ENCODE peak calls at places on chromosomes 3 and 15, in nine cellular contexts. One of them, this sample, is unnamed.

GRCh38 chr15:40282144-40282869 is 557 bp downstream of the ANKRD63 start:
- DNase-seq in T-helper 1 cell: no peak
- DNase-seq in left ventricle myocardium inferior: peak; percentile 44
- DNase-seq in IMR-90: no peak
- DNase-seq in germinal center: peak; percentile 71
- DNase-seq in fibroblast of the aortic adventitia: no peak
- DNase-seq in CD4-positive, alpha-beta memory T cell: peak; percentile 53
- DNase-seq in putamen: no peak
- DNase-seq in skeletal muscle cell: no peak
- DNase-seq in this sample: no peak

GRCh38 chr3:109137766-109138165 is 1.2 kb downstream of the C3orf85 start:
- DNase-seq in T-helper 1 cell: no peak
- DNase-seq in left ventricle myocardium inferior: no peak
- DNase-seq in IMR-90: no peak
- DNase-seq in germinal center: no peak
- DNase-seq in fibroblast of the aortic adventitia: no peak
- DNase-seq in CD4-positive, alpha-beta memory T cell: no peak
- DNase-seq in putamen: no peak
- DNase-seq in skeletal muscle cell: no peak
- DNase-seq in this sample: no peak

GRCh38 chr3:49880581-49881328 is 11.0 kb upstream of the CAMKV start:
- DNase-seq in T-helper 1 cell: no peak
- DNase-seq in left ventricle myocardium inferior: no peak
- DNase-seq in IMR-90: no peak
- DNase-seq in germinal center: no peak
- DNase-seq in fibroblast of the aortic adventitia: no peak
- DNase-seq in CD4-positive, alpha-beta memory T cell: no peak
- DNase-seq in putamen: no peak
- DNase-seq in skeletal muscle cell: no peak
- DNase-seq in this sample: no peak

GRCh38 chr3:50278106-50278867 is 600 bp upstream of the LSMEM2 start:
- DNase-seq in T-helper 1 cell: no peak
- DNase-seq in left ventricle myocardium inferior: no peak
- DNase-seq in IMR-90: no peak
- DNase-seq in germinal center: no peak
- DNase-seq in fibroblast of the aortic adventitia: no peak
- DNase-seq in CD4-positive, alpha-beta memory T cell: no peak
- DNase-seq in putamen: peak; percentile 74
- DNase-seq in skeletal muscle cell: no peak
- DNase-seq in this sample: no peak

GRCh38 chr3:52298147-52299098 is 10.8 kb downstream of the GLYCTK start:
- DNase-seq in T-helper 1 cell: no peak
- DNase-seq in left ventricle myocardium inferior: no peak
- DNase-seq in IMR-90: no peak
- DNase-seq in germinal center: no peak
- DNase-seq in fibroblast of the aortic adventitia: no peak
- DNase-seq in CD4-positive, alpha-beta memory T cell: no peak
- DNase-seq in putamen: no peak
- DNase-seq in skeletal muscle cell: no peak
- DNase-seq in this sample: no peak

GRCh38 chr3:53190659-53191058 is 29.6 kb downstream of the PRKCD start:
- DNase-seq in T-helper 1 cell: no peak
- DNase-seq in left ventricle myocardium inferior: no peak
- DNase-seq in IMR-90: no peak
- DNase-seq in germinal center: no peak
- DNase-seq in fibroblast of the aortic adventitia: no peak
- DNase-seq in CD4-positive, alpha-beta memory T cell: no peak
- DNase-seq in putamen: no peak
- DNase-seq in skeletal muscle cell: no peak
- DNase-seq in this sample: no peak

GRCh38 chr15:101050647-101051290 is 131.6 kb downstream of the LRRK1 start:
- DNase-seq in T-helper 1 cell: no peak
- DNase-seq in left ventricle myocardium inferior: no peak
- DNase-seq in IMR-90: no peak
- DNase-seq in germinal center: no peak
- DNase-seq in fibroblast of the aortic adventitia: no peak
- DNase-seq in CD4-positive, alpha-beta memory T cell: no peak
- DNase-seq in putamen: no peak
- DNase-seq in skeletal muscle cell: no peak
- DNase-seq in this sample: no peak

GRCh38 chr3:39216176-39216790 is 23.9 kb upstream of the XIRP1 start:
- DNase-seq in T-helper 1 cell: no peak
- DNase-seq in left ventricle myocardium inferior: no peak
- DNase-seq in IMR-90: no peak
- DNase-seq in germinal center: peak; percentile 52
- DNase-seq in fibroblast of the aortic adventitia: no peak
- DNase-seq in CD4-positive, alpha-beta memory T cell: no peak
- DNase-seq in putamen: peak; percentile 12
- DNase-seq in skeletal muscle cell: no peak
- DNase-seq in this sample: no peak

GRCh38 chr3:49661281-49661680 is 12.9 kb upstream of the APEH start:
- DNase-seq in T-helper 1 cell: no peak
- DNase-seq in left ventricle myocardium inferior: no peak
- DNase-seq in IMR-90: no peak
- DNase-seq in germinal center: no peak
- DNase-seq in fibroblast of the aortic adventitia: no peak
- DNase-seq in CD4-positive, alpha-beta memory T cell: no peak
- DNase-seq in putamen: no peak
- DNase-seq in skeletal muscle cell: no peak
- DNase-seq in this sample: no peak

GRCh38 chr3:139803294-139803693 is 125.5 kb upstream of the NMNAT3 start:
- DNase-seq in T-helper 1 cell: no peak
- DNase-seq in left ventricle myocardium inferior: no peak
- DNase-seq in IMR-90: no peak
- DNase-seq in germinal center: no peak
- DNase-seq in fibroblast of the aortic adventitia: no peak
- DNase-seq in CD4-positive, alpha-beta memory T cell: no peak
- DNase-seq in putamen: no peak
- DNase-seq in skeletal muscle cell: no peak
- DNase-seq in this sample: no peak

GRCh38 chr3:100606894-100607512 is 2.4 kb upstream of the ADGRG7 start:
- DNase-seq in T-helper 1 cell: no peak
- DNase-seq in left ventricle myocardium inferior: no peak
- DNase-seq in IMR-90: no peak
- DNase-seq in germinal center: no peak
- DNase-seq in fibroblast of the aortic adventitia: peak; percentile 2
- DNase-seq in CD4-positive, alpha-beta memory T cell: no peak
- DNase-seq in putamen: no peak
- DNase-seq in skeletal muscle cell: no peak
- DNase-seq in this sample: no peak

GRCh38 chr15:33278816-33279612 is 31.8 kb upstream of the RYR3 start:
- DNase-seq in T-helper 1 cell: no peak
- DNase-seq in left ventricle myocardium inferior: no peak
- DNase-seq in IMR-90: peak; percentile 84
- DNase-seq in germinal center: no peak
- DNase-seq in fibroblast of the aortic adventitia: peak; percentile 64
- DNase-seq in CD4-positive, alpha-beta memory T cell: no peak
- DNase-seq in putamen: no peak
- DNase-seq in skeletal muscle cell: peak; percentile 73
- DNase-seq in this sample: peak; percentile 81

GRCh38 chr3:59268170-59268569 is 218.3 kb upstream of the CFAP20DC start:
- DNase-seq in T-helper 1 cell: no peak
- DNase-seq in left ventricle myocardium inferior: no peak
- DNase-seq in IMR-90: peak; percentile 41
- DNase-seq in germinal center: no peak
- DNase-seq in fibroblast of the aortic adventitia: peak; percentile 43
- DNase-seq in CD4-positive, alpha-beta memory T cell: no peak
- DNase-seq in putamen: no peak
- DNase-seq in skeletal muscle cell: no peak
- DNase-seq in this sample: peak; percentile 73

GRCh38 chr3:7607083-7607482 is 746.2 kb downstream of the GRM7 start:
- DNase-seq in T-helper 1 cell: no peak
- DNase-seq in left ventricle myocardium inferior: no peak
- DNase-seq in IMR-90: no peak
- DNase-seq in germinal center: no peak
- DNase-seq in fibroblast of the aortic adventitia: no peak
- DNase-seq in CD4-positive, alpha-beta memory T cell: no peak
- DNase-seq in putamen: no peak
- DNase-seq in skeletal muscle cell: no peak
- DNase-seq in this sample: no peak

GRCh38 chr3:134348524-134348923 is 25.7 kb downstream of the AMOTL2 start:
- DNase-seq in T-helper 1 cell: no peak
- DNase-seq in left ventricle myocardium inferior: no peak
- DNase-seq in IMR-90: peak; percentile 80
- DNase-seq in germinal center: no peak
- DNase-seq in fibroblast of the aortic adventitia: peak; percentile 65
- DNase-seq in CD4-positive, alpha-beta memory T cell: no peak
- DNase-seq in putamen: no peak
- DNase-seq in skeletal muscle cell: no peak
- DNase-seq in this sample: peak; percentile 86

GRCh38 chr15:98292442-98293240 is 332.1 kb downstream of the ARRDC4 start:
- DNase-seq in T-helper 1 cell: no peak
- DNase-seq in left ventricle myocardium inferior: peak; percentile 20
- DNase-seq in IMR-90: no peak
- DNase-seq in germinal center: peak; percentile 56
- DNase-seq in fibroblast of the aortic adventitia: peak; percentile 3
- DNase-seq in CD4-positive, alpha-beta memory T cell: no peak
- DNase-seq in putamen: no peak
- DNase-seq in skeletal muscle cell: no peak
- DNase-seq in this sample: peak; percentile 3

GRCh38 chr3:1506090-1506489 is 413.3 kb downstream of the CNTN6 start:
- DNase-seq in T-helper 1 cell: no peak
- DNase-seq in left ventricle myocardium inferior: no peak
- DNase-seq in IMR-90: no peak
- DNase-seq in germinal center: no peak
- DNase-seq in fibroblast of the aortic adventitia: no peak
- DNase-seq in CD4-positive, alpha-beta memory T cell: no peak
- DNase-seq in putamen: no peak
- DNase-seq in skeletal muscle cell: no peak
- DNase-seq in this sample: no peak

GRCh38 chr15:44381223-44381622 is 46.2 kb upstream of the CTDSPL2 start:
- DNase-seq in T-helper 1 cell: no peak
- DNase-seq in left ventricle myocardium inferior: no peak
- DNase-seq in IMR-90: no peak
- DNase-seq in germinal center: no peak
- DNase-seq in fibroblast of the aortic adventitia: peak; percentile 50
- DNase-seq in CD4-positive, alpha-beta memory T cell: no peak
- DNase-seq in putamen: no peak
- DNase-seq in skeletal muscle cell: peak; percentile 13
- DNase-seq in this sample: peak; percentile 30

GRCh38 chr3:16789344-16790100 is 95.2 kb upstream of the PLCL2 start:
- DNase-seq in T-helper 1 cell: no peak
- DNase-seq in left ventricle myocardium inferior: no peak
- DNase-seq in IMR-90: no peak
- DNase-seq in germinal center: no peak
- DNase-seq in fibroblast of the aortic adventitia: no peak
- DNase-seq in CD4-positive, alpha-beta memory T cell: no peak
- DNase-seq in putamen: no peak
- DNase-seq in skeletal muscle cell: no peak
- DNase-seq in this sample: no peak

GRCh38 chr15:63983071-63983711 is 63.1 kb downstream of the DAPK2 start:
- DNase-seq in T-helper 1 cell: no peak
- DNase-seq in left ventricle myocardium inferior: no peak
- DNase-seq in IMR-90: no peak
- DNase-seq in germinal center: no peak
- DNase-seq in fibroblast of the aortic adventitia: no peak
- DNase-seq in CD4-positive, alpha-beta memory T cell: no peak
- DNase-seq in putamen: no peak
- DNase-seq in skeletal muscle cell: no peak
- DNase-seq in this sample: no peak

GRCh38 chr3:44963571-44964325 is 12.2 kb downstream of the ZDHHC3 start:
- DNase-seq in T-helper 1 cell: no peak
- DNase-seq in left ventricle myocardium inferior: no peak
- DNase-seq in IMR-90: no peak
- DNase-seq in germinal center: no peak
- DNase-seq in fibroblast of the aortic adventitia: no peak
- DNase-seq in CD4-positive, alpha-beta memory T cell: no peak
- DNase-seq in putamen: no peak
- DNase-seq in skeletal muscle cell: no peak
- DNase-seq in this sample: no peak

GRCh38 chr3:99012051-99012450 is 110.6 kb upstream of the DCBLD2 start:
- DNase-seq in T-helper 1 cell: no peak
- DNase-seq in left ventricle myocardium inferior: no peak
- DNase-seq in IMR-90: peak; percentile 13
- DNase-seq in germinal center: peak; percentile 45
- DNase-seq in fibroblast of the aortic adventitia: peak; percentile 58
- DNase-seq in CD4-positive, alpha-beta memory T cell: no peak
- DNase-seq in putamen: no peak
- DNase-seq in skeletal muscle cell: peak; percentile 68
- DNase-seq in this sample: peak; percentile 43

GRCh38 chr15:20358066-20358780 is 183.4 kb downstream of the GOLGA6L6 start:
- DNase-seq in T-helper 1 cell: no peak
- DNase-seq in left ventricle myocardium inferior: no peak
- DNase-seq in IMR-90: no peak
- DNase-seq in germinal center: no peak
- DNase-seq in fibroblast of the aortic adventitia: no peak
- DNase-seq in CD4-positive, alpha-beta memory T cell: no peak
- DNase-seq in putamen: no peak
- DNase-seq in skeletal muscle cell: no peak
- DNase-seq in this sample: no peak

GRCh38 chr15:99399612-99400011 is 148.3 kb downstream of the LRRC28 start:
- DNase-seq in T-helper 1 cell: no peak
- DNase-seq in left ventricle myocardium inferior: no peak
- DNase-seq in IMR-90: no peak
- DNase-seq in germinal center: no peak
- DNase-seq in fibroblast of the aortic adventitia: no peak
- DNase-seq in CD4-positive, alpha-beta memory T cell: no peak
- DNase-seq in putamen: no peak
- DNase-seq in skeletal muscle cell: no peak
- DNase-seq in this sample: no peak

GRCh38 chr3:133881987-133882825 is 13.5 kb downstream of the RAB6B start:
- DNase-seq in T-helper 1 cell: no peak
- DNase-seq in left ventricle myocardium inferior: no peak
- DNase-seq in IMR-90: no peak
- DNase-seq in germinal center: no peak
- DNase-seq in fibroblast of the aortic adventitia: no peak
- DNase-seq in CD4-positive, alpha-beta memory T cell: no peak
- DNase-seq in putamen: no peak
- DNase-seq in skeletal muscle cell: no peak
- DNase-seq in this sample: no peak